ENCODE peak calls at places on chromosome 20, in nine cellular contexts. M is Calu3, B is nephron progenitor cell, G is fibroblast of mammary gland, Y is mammary epithelial cell, C is fibroblast of pulmonary artery, S is GM13976, W is AG04450, J is psoas muscle. F is an unnamed sample.

GRCh38 chr20:44552039-44552438 is 30.2 kb upstream of the SERINC3 start:
- DNase-seq in M (no peak), B (no peak), G (no peak), Y (no peak), C (no peak), S (no peak), W (no peak), J (no peak), F (no peak)

GRCh38 chr20:47686545-47686944 is 98.7 kb downstream of the SULF2 start:
- DNase-seq in M (no peak), B (no peak), G (peak), Y (no peak), C (peak), S (no peak), W (peak), J (peak), F (no peak)

GRCh38 chr20:38353298-38353697 is 7.0 kb downstream of the LBP start:
- DNase-seq in M (no peak), B (no peak), G (peak), Y (no peak), C (peak), S (no peak), W (no peak), J (no peak), F (no peak)

GRCh38 chr20:61588356-61589054 is 336.4 kb downstream of the CDH4 start:
- DNase-seq in M (no peak), B (peak), G (peak), Y (no peak), C (no peak), S (no peak), W (peak), J (no peak), F (no peak)

GRCh38 chr20:39775110-39775509 is 813.0 kb downstream of the DHX35 start:
- DNase-seq in M (no peak), B (no peak), G (peak), Y (peak), C (peak), S (no peak), W (no peak), J (peak), F (peak)

GRCh38 chr20:47596003-47596571 is 94.4 kb downstream of the NCOA3 start:
- DNase-seq in M (no peak), B (no peak), G (no peak), Y (no peak), C (no peak), S (no peak), W (no peak), J (no peak), F (no peak)

GRCh38 chr20:51628533-51629398 is 86.2 kb upstream of the NFATC2 start:
- DNase-seq in M (no peak), B (no peak), G (peak), Y (no peak), C (peak), S (no peak), W (no peak), J (no peak), F (no peak)

GRCh38 chr20:9021216-9021615 is 47.7 kb upstream of the PLCB4 start:
- DNase-seq in M (no peak), B (no peak), G (no peak), Y (no peak), C (no peak), S (no peak), W (no peak), J (no peak), F (no peak)

GRCh38 chr20:4165984-4166725 is 150.8 kb upstream of the RNF24 start:
- DNase-seq in M (no peak), B (no peak), G (no peak), Y (no peak), C (no peak), S (no peak), W (no peak), J (no peak), F (no peak)

GRCh38 chr20:21433329-21433890 is 36.1 kb upstream of the NKX2-4 start:
- DNase-seq in M (no peak), B (no peak), G (peak), Y (peak), C (peak), S (no peak), W (no peak), J (no peak), F (peak)

GRCh38 chr20:48631114-48632016 is 196.4 kb downstream of the PREX1 start:
- DNase-seq in M (no peak), B (no peak), G (peak), Y (no peak), C (peak), S (no peak), W (no peak), J (no peak), F (no peak)

GRCh38 chr20:21100590-21101452 is 5.3 kb downstream of the LINC00237 start:
- DNase-seq in M (no peak), B (peak), G (no peak), Y (no peak), C (peak), S (peak), W (no peak), J (no peak), F (no peak)

GRCh38 chr20:21820045-21820444 is 114.6 kb downstream of the PAX1 start:
- DNase-seq in M (no peak), B (no peak), G (no peak), Y (no peak), C (no peak), S (no peak), W (no peak), J (no peak), F (no peak)

GRCh38 chr20:24782801-24783630 is 166.1 kb upstream of the CST7 start:
- DNase-seq in M (no peak), B (peak), G (no peak), Y (no peak), C (no peak), S (no peak), W (no peak), J (no peak), F (no peak)

GRCh38 chr20:47305667-47306066 is 50.8 kb downstream of the ZMYND8 start:
- DNase-seq in M (no peak), B (no peak), G (peak), Y (no peak), C (peak), S (no peak), W (no peak), J (no peak), F (peak)

GRCh38 chr20:44412402-44413144 is 57.1 kb downstream of the HNF4A start:
- DNase-seq in M (no peak), B (no peak), G (no peak), Y (no peak), C (no peak), S (no peak), W (no peak), J (no peak), F (no peak)

GRCh38 chr20:5714261-5715041 is 35.8 kb upstream of the SHLD1 start:
- DNase-seq in M (peak), B (peak), G (no peak), Y (peak), C (peak), S (no peak), W (no peak), J (no peak), F (no peak)

GRCh38 chr20:46998497-46999190 is 104.0 kb downstream of the EYA2 start:
- DNase-seq in M (peak), B (peak), G (no peak), Y (no peak), C (no peak), S (no peak), W (no peak), J (no peak), F (no peak)

GRCh38 chr20:64105846-64106434 is 1.4 kb downstream of the NPBWR2 start:
- DNase-seq in M (no peak), B (no peak), G (no peak), Y (no peak), C (no peak), S (no peak), W (no peak), J (no peak), F (no peak)

GRCh38 chr20:36875702-36876472 is at the start of gene TLDC2:
- DNase-seq in M (peak), B (no peak), G (no peak), Y (no peak), C (no peak), S (no peak), W (no peak), J (no peak), F (no peak)

GRCh38 chr20:25249198-25249931 is 1.5 kb downstream of the PYGB start:
- DNase-seq in M (no peak), B (no peak), G (peak), Y (no peak), C (peak), S (no peak), W (no peak), J (no peak), F (peak)

DNA sequence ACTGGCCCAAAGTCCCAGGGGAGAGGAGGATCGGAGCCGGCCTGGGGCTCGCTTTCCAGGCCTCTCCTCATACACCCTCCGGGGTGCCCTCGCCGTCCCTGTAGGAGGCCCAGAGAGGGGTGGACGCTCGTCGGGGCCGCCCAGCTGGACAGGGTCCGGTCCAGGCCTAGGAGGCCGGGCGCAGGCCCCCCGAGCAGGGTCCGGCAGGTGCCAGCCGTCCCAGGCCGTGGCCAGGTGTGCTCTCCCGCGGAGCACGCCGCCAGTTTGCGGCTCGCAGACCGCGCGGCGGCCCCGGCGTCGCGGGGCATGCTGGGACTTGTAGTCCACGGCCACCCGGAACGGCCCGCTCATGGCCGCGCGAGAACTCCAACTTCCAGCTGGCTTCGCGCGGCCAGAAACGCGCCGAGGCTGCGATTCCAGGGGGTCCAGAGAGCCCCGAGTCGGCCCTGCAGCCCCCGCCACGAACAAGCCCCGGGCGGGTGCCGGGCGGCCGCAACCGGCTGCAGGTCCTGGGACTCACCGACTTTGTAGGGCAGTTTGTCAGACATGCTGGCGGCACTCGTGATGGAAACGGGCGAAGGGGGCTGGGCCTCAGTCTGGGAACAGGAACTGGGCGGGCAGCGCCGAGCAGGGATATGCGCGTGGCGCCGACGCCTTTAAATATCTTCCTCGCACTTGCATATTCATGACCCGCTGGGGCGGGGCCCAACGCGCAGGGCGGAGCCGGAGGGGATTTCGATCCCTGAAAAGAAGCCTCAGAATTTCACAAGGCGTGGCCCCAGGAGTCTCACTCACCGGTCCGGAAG is at the start of gene AHCY:
- DNase-seq in M (peak), B (peak), G (peak), Y (peak), C (peak), S (peak), W (peak), J (peak), F (peak)
- TF ChIP-seq CTCF in M (peak), B (no peak), G (no peak), Y (no peak), C (no peak), S (no peak), W (no peak), J (no peak), F (no peak)

GRCh38 chr20:62921119-62921687 is 5.1 kb downstream of the DIDO1 start:
- DNase-seq in M (peak), B (peak), G (peak), Y (peak), C (peak), S (peak), W (no peak), J (no peak), F (peak)
- TF ChIP-seq CTCF in M (peak), B (peak), G (peak), Y (peak), C (peak), S (peak), W (peak), J (peak), F (peak)

DNA sequence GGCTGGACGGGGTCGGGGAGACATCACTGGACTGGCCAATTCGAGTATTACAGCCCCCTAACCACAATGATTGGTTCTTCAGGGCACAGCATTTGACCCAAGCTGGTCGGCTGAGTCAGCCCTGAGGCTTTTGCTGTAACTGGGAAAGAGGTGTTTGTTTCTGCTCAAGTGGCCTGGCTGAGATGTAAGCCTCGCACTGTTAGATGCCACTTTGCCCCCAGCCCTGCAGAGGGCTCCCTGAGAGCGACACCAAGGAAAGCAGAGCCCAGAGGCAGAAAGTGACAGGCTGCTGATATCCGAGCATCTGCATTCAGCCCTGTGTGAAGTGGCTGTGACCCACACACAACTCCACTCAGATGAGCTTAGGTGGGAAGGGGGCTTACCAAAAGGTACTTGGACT is 19.4 kb downstream of the ERGIC3 start:
- DNase-seq in M (peak), B (peak), G (peak), Y (no peak), C (peak), S (no peak), W (peak), J (no peak), F (peak)
- TF ChIP-seq CTCF in M (no peak), B (peak), G (no peak), Y (no peak), C (peak), S (peak), W (peak), J (no peak), F (no peak)

GRCh38 chr20:57671662-57672061 is 38.2 kb downstream of the PMEPA1 start:
- DNase-seq in M (no peak), B (no peak), G (no peak), Y (no peak), C (peak), S (no peak), W (no peak), J (no peak), F (peak)
- TF ChIP-seq CTCF in M (peak), B (no peak), G (no peak), Y (peak), C (no peak), S (no peak), W (peak), J (no peak), F (no peak)

GRCh38 chr20:7930386-7930785 is 9.9 kb downstream of the HAO1 start:
- DNase-seq in M (no peak), B (no peak), G (no peak), Y (no peak), C (no peak), S (no peak), W (no peak), J (no peak), F (no peak)

GRCh38 chr20:7924692-7925091 is 15.6 kb downstream of the HAO1 start:
- DNase-seq in M (no peak), B (no peak), G (peak), Y (peak), C (peak), S (no peak), W (peak), J (no peak), F (peak)

GRCh38 chr20:7926323-7926722 is 13.9 kb downstream of the HAO1 start:
- DNase-seq in M (no peak), B (no peak), G (no peak), Y (no peak), C (no peak), S (no peak), W (no peak), J (no peak), F (no peak)

DNA sequence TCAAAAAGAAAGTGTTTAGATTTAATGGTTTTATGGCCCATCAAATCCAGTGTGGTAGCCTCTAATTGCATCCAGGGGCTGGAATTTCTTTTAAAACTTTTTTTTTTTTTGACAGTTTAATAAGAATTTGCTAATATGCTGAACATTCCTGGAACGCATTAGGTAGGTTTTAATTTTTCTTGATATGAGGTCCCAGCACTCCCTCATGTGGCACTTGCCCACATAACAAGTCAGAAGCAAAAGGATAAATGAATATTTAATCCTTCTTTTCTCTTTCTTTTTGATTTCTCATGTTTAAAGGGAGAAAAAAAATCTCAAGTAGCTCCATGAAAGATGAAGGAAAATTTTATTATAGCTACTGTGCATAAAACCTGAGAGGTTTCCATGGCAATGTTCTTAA is 13.5 kb downstream of the HAO1 start:
- DNase-seq in M (peak), B (no peak), G (peak), Y (no peak), C (peak), S (no peak), W (no peak), J (no peak), F (peak)
- TF ChIP-seq CTCF in M (no peak), B (peak), G (peak), Y (peak), C (peak), S (no peak), W (peak), J (peak), F (peak)

GRCh38 chr20:57335392-57335791 is 5.8 kb downstream of the SPO11 start:
- DNase-seq in M (no peak), B (no peak), G (no peak), Y (peak), C (no peak), S (no peak), W (no peak), J (no peak), F (peak)
- TF ChIP-seq CTCF in M (no peak), B (no peak), G (no peak), Y (peak), C (no peak), S (no peak), W (no peak), J (no peak), F (no peak)

GRCh38 chr20:59258103-59258705 is 42.2 kb upstream of the EDN3 start:
- DNase-seq in M (no peak), B (no peak), G (no peak), Y (no peak), C (no peak), S (no peak), W (no peak), J (no peak), F (no peak)

GRCh38 chr20:59255256-59255655 is 45.2 kb upstream of the EDN3 start:
- DNase-seq in M (no peak), B (no peak), G (no peak), Y (no peak), C (no peak), S (no peak), W (no peak), J (no peak), F (no peak)

GRCh38 chr20:59250293-59250692 is 50.1 kb upstream of the EDN3 start:
- DNase-seq in M (no peak), B (no peak), G (no peak), Y (no peak), C (no peak), S (no peak), W (no peak), J (no peak), F (no peak)

GRCh38 chr20:59253325-59253724 is 47.1 kb upstream of the EDN3 start:
- DNase-seq in M (no peak), B (no peak), G (no peak), Y (no peak), C (no peak), S (no peak), W (no peak), J (no peak), F (no peak)

GRCh38 chr20:59253779-59254319 is 46.6 kb upstream of the EDN3 start:
- DNase-seq in M (no peak), B (peak), G (no peak), Y (no peak), C (no peak), S (no peak), W (no peak), J (no peak), F (peak)
- TF ChIP-seq CTCF in M (no peak), B (no peak), G (no peak), Y (no peak), C (no peak), S (no peak), W (no peak), J (no peak), F (no peak)